ENCODE peak calls at places on chromosomes 3 and 15, in four cellular contexts. Z is endodermal cell, N is colonic mucosa, P is H9. B is an unnamed sample.

GRCh38 chr3:33089515-33089914 is 7.4 kb downstream of the GLB1 start:
- DNase-seq in Z (no peak), N (no peak), P (no peak), B (no peak)

GRCh38 chr3:27349832-27350231 is 19.4 kb downstream of the NEK10 start:
- DNase-seq in Z (no peak), N (no peak), P (no peak), B (peak; percentile 20)

GRCh38 chr3:113912551-113913246 is 35.1 kb upstream of the ZDHHC23 start:
- DNase-seq in Z (peak; percentile 76), N (peak; percentile 47), P (peak; percentile 69), B (peak; percentile 33)

GRCh38 chr15:83099290-83099689 is 8.2 kb upstream of the TM6SF1 start:
- DNase-seq in Z (no peak), N (no peak), P (no peak), B (no peak)

GRCh38 chr3:98763076-98763475 is at the start of gene ST3GAL6:
- DNase-seq in Z (no peak), N (no peak), P (no peak), B (no peak)

GRCh38 chr3:170037463-170038433 is at the start of gene GPR160:
- DNase-seq in Z (peak; percentile 95), N (peak; percentile 94), P (peak; percentile 94), B (no peak)

GRCh38 chr3:101676219-101676764 is 640 bp downstream of the ZBTB11 start:
- DNase-seq in Z (peak; percentile 98), N (peak; percentile 95), P (peak; percentile 96), B (peak; percentile 97)

GRCh38 chr3:157172746-157173145 is 12.8 kb upstream of the CCNL1 start:
- DNase-seq in Z (no peak), N (no peak), P (no peak), B (no peak)

GRCh38 chr3:50520849-50521248 is 17.4 kb upstream of the CACNA2D2 start:
- DNase-seq in Z (no peak), N (no peak), P (no peak), B (no peak)

GRCh38 chr3:61926913-61927312 is 365.5 kb downstream of the PTPRG start:
- DNase-seq in Z (no peak), N (no peak), P (no peak), B (no peak)

GRCh38 chr15:67157779-67158366 is 92.5 kb downstream of the SMAD3 start:
- DNase-seq in Z (no peak), N (no peak), P (no peak), B (no peak)

GRCh38 chr3:74267583-74268184 is 346.8 kb downstream of the CNTN3 start:
- DNase-seq in Z (peak; percentile 77), N (peak; percentile 38), P (peak; percentile 52), B (peak; percentile 23)

GRCh38 chr3:165640970-165641369 is 196.3 kb downstream of the BCHE start:
- DNase-seq in Z (no peak), N (no peak), P (no peak), B (no peak)

GRCh38 chr3:129344540-129345220 is 66.0 kb downstream of the HMCES start:
- DNase-seq in Z (peak; percentile 93), N (no peak), P (peak; percentile 87), B (no peak)

GRCh38 chr15:73704869-73705645 is 20.9 kb downstream of the CD276 start:
- DNase-seq in Z (peak; percentile 92), N (peak; percentile 71), P (peak; percentile 84), B (peak; percentile 68)

GRCh38 chr15:66650433-66650832 is 51.6 kb upstream of the SMAD6 start:
- DNase-seq in Z (no peak), N (no peak), P (no peak), B (no peak)

GRCh38 chr3:188294113-188294512 is 140.2 kb downstream of the LPP start:
- DNase-seq in Z (no peak), N (no peak), P (no peak), B (no peak)

GRCh38 chr15:70752142-70752754 is 11.1 kb downstream of the UACA start:
- DNase-seq in Z (no peak), N (no peak), P (no peak), B (peak; percentile 26)
- H3K9ac ChIP-seq in Z (no peak overlapping the region), N (no peak overlapping the region), P (no peak overlapping the region), B (no peak overlapping the region)

GRCh38 chr3:41525288-41526064 is 326.2 kb downstream of the CTNNB1 start:
- DNase-seq in Z (no peak), N (no peak), P (no peak), B (no peak)

GRCh38 chr3:41526995-41527573 is 327.8 kb downstream of the CTNNB1 start:
- DNase-seq in Z (no peak), N (no peak), P (no peak), B (no peak)

GRCh38 chr3:41521000-41521655 is 321.8 kb downstream of the CTNNB1 start:
- DNase-seq in Z (no peak), N (no peak), P (no peak), B (no peak)

GRCh38 chr3:41522620-41523019 is 323.3 kb downstream of the CTNNB1 start:
- DNase-seq in Z (no peak), N (no peak), P (no peak), B (no peak)

DNA sequence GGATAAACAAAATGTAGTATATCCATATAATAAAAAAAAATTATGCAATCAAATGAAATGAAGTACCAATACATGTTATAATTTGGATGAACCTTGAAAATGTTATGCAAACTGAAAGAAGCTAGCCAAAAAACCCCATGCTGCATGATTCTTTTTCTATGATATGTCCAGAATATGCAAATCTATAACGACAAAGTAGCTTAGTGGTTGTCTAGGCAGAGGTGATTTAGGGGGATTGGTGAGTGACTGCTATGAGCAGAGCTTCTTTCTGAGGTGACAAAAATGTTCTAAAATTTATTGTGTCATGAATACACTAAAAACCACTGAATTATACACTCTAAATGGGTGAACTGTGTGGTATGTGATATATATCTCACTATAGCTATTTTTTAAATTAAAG is 324.6 kb downstream of the CTNNB1 start:
- DNase-seq in Z (no peak), N (no peak), P (no peak), B (no peak)
- H3K9ac ChIP-seq in Z (no peak overlapping the region), N (no peak overlapping the region), P (no peak overlapping the region), B (no peak overlapping the region)

DNA sequence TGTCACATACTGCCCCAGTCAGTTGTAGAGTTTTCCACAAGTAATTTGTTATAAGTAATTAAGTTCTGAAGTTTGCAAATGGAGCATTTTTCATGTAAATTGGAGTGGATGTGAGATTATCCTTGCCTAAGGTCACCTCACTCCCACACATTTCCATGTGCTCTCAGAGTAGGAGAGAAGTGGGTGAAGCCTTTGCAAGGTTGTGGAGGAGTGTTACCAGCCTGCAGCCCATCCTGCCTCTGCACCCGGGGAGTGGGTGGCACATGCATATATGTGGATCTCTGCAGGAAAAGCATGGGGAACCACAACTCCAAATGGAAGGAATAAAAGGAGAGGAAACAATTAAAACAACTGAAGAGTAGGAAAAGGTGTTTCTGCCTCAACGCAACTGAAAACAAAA is 169.7 kb downstream of the CD47 start:
- DNase-seq in Z (no peak), N (no peak), P (no peak), B (no peak)
- H3K9ac ChIP-seq in Z (no peak overlapping the region), N (no peak overlapping the region), P (no peak overlapping the region), B (no peak overlapping the region)

GRCh38 chr3:126994661-126995161 is 11.8 kb downstream of the PLXNA1 start:
- DNase-seq in Z (no peak), N (no peak), P (no peak), B (no peak)
- H3K9ac ChIP-seq in Z (no peak overlapping the region), N (no peak overlapping the region), P (no peak overlapping the region), B (no peak overlapping the region)

GRCh38 chr3:11632564-11632963 is 11.2 kb downstream of the VGLL4 start:
- DNase-seq in Z (no peak), N (no peak), P (no peak), B (no peak)

GRCh38 chr3:11634974-11635612 is 8.6 kb downstream of the VGLL4 start:
- DNase-seq in Z (no peak), N (no peak), P (no peak), B (no peak)

GRCh38 chr3:11634081-11634635 is 9.6 kb downstream of the VGLL4 start:
- DNase-seq in Z (no peak), N (no peak), P (no peak), B (no peak)

GRCh38 chr3:11631822-11632221 is 11.9 kb downstream of the VGLL4 start:
- DNase-seq in Z (no peak), N (no peak), P (no peak), B (no peak)

GRCh38 chr3:11632966-11633365 is 10.7 kb downstream of the VGLL4 start:
- DNase-seq in Z (no peak), N (no peak), P (no peak), B (no peak)
- H3K9ac ChIP-seq in Z (no peak overlapping the region), N (no peak overlapping the region), P (no peak overlapping the region), B (no peak overlapping the region)

DNA sequence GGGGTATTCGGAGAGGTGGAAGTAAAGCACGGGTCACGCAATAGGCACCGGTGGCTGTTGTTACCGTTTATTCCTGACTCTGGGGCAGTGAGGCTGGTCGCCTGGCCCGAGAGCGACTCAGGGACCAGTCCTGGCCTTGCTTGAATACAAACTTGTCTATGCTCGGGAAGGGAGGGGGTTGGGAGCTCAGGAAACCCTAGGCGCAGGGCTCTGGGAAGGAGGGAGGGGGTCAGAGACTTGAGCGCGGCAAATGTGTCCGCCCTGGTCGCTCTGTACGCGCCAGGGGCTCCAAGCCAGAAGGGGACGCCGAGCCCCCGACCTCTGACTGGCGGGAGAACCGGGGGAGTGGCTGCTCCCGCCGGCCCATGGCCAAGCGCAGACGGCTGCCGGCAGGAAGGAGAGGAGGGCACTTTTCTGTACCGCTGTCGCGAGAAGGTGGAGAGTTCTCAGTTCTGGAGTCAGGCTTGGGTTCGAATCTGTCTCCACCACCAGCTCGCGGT is 1.5 kb downstream of the SPSB4 start:
- DNase-seq in Z (peak; percentile 83), N (no peak), P (peak; percentile 63), B (peak; percentile 35)
- H3K9ac ChIP-seq in Z (no peak overlapping the region), N (no peak overlapping the region), P (peak overlapping the region; percentile 44), B (peak overlapping the region; percentile 69)

GRCh38 chr15:60221356-60221755 is 176.4 kb downstream of the ANXA2 start:
- DNase-seq in Z (no peak), N (no peak), P (no peak), B (no peak)
- H3K9ac ChIP-seq in Z (no peak overlapping the region), N (no peak overlapping the region), P (no peak overlapping the region), B (no peak overlapping the region)

GRCh38 chr3:39791603-39792002 is 17.8 kb upstream of the MYRIP start:
- DNase-seq in Z (no peak), N (no peak), P (no peak), B (no peak)
- H3K9ac ChIP-seq in Z (no peak overlapping the region), N (no peak overlapping the region), P (no peak overlapping the region), B (no peak overlapping the region)

DNA sequence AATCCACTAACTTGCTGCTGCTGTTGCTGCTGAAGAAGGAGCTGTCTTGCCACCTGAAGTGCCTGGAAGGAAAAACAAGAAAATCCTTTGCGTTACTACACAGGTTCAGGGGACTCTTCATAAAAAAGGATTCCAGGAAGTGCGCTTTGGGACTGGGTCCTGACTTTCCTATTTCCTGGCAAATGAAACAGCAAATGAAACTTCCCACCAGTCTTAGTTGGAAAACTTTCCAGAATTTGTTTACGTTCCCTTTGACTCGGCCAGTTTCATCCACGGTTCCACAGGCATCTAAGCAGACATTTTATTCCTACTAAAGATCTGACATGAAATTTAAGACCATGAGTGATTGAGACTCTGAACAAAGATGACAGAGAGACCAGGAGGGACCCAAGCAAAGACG is 471.0 kb downstream of the FOXP1 start:
- DNase-seq in Z (no peak), N (no peak), P (no peak), B (no peak)
- H3K9ac ChIP-seq in Z (no peak overlapping the region), N (peak overlapping the region; percentile 21), P (no peak overlapping the region), B (no peak overlapping the region)